ENCODE peak calls at places on chromosomes 12 and 14, in four cellular contexts. Q is A549, X is astrocyte, W is lower leg skin. I is an unnamed sample.

GRCh38 chr14:60632777-60633176 is 16.5 kb downstream of the SIX1 start:
- DNase-seq in W (no peak), X (no peak), Q (no peak), I (no peak)

GRCh38 chr12:40921563-40922163 is 229.4 kb downstream of the CNTN1 start:
- DNase-seq in W (no peak), X (no peak), Q (peak), I (no peak)

GRCh38 chr14:103662591-103662990 is 33.6 kb downstream of the KLC1 start:
- DNase-seq in Q (no peak), W (no peak), X (no peak), I (no peak)

GRCh38 chr12:108772896-108773797 is 41.8 kb upstream of the CORO1C start:
- DNase-seq in W (no peak), Q (no peak), X (no peak), I (no peak)

GRCh38 chr14:50335989-50336391 is 23.9 kb downstream of the DMAC2L start:
- DNase-seq in W (no peak), X (peak), Q (no peak), I (no peak)

GRCh38 chr12:117012189-117012805 is 86.9 kb downstream of the TESC start:
- DNase-seq in X (peak), W (no peak), Q (no peak), I (no peak)

GRCh38 chr12:117360222-117360550 is 1.2 kb downstream of the NOS1 start:
- DNase-seq in X (no peak), W (no peak), Q (no peak), I (no peak)

GRCh38 chr12:131242741-131243496 is 289.2 kb downstream of the ADGRD1 start:
- DNase-seq in W (no peak), Q (peak), X (no peak), I (peak)

GRCh38 chr14:64760146-64760755 is 56.0 kb downstream of the PLEKHG3 start:
- DNase-seq in W (no peak), X (peak), Q (peak), I (no peak)

GRCh38 chr12:19847294-19848059 is 408.2 kb downstream of the AEBP2 start:
- DNase-seq in Q (no peak), X (peak), W (no peak), I (no peak)

DNA sequence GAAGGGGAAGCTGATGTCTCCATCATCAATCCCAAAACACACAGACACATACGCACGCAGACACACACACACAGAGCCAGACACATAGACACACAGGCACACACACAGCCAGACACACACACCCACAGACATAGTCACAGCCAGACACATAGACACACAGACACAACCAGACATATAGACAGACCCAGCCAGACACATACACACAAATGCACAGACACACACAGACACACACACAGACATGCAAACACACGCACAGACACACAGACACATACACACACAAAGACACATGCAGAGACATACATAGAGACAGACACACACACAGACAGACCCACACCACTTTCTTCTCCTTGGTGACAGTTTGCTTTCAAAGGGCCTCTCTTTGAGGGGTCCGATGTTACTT is 6.3 kb downstream of the CCDC197 start:
- DNase-seq in X (no peak), Q (no peak), W (no peak), I (no peak)
- H3K4me3 ChIP-seq in X (no peak), Q (no peak), W (no peak), I (no peak)

GRCh38 chr14:70468731-70469130 is 16.8 kb downstream of the ADAM21 start:
- DNase-seq in Q (no peak), X (no peak), W (no peak), I (no peak)
- TF ChIP-seq CTCF in Q (no peak), X (no peak), W (no peak), I (no peak)

GRCh38 chr12:6945613-6946012 is 1.8 kb downstream of the C12orf57 start:
- DNase-seq in Q (no peak), X (no peak), W (no peak), I (no peak)
- H3K4me3 ChIP-seq in Q (peak), X (no peak), W (no peak), I (peak)

DNA sequence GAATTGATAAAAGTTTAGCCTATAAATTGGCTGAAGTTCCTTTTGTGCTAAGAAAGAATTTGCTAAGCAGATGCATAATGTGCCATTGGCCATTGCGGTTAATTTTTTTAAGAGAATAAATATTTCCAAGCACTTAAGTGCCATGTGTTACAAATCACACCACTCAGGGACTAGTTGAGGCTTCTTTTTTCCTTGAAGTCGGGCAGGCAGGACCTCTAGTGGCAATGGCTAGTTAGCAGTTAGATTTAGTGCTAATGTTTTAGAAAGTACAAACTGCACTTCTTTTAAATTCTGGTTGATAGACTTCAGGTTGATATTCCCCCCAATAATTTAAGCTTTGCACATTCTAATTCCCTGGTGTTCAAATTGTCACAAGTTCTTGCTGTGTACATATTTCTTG is 294.3 kb downstream of the APAF1 start:
- DNase-seq in Q (peak), X (peak), W (no peak), I (no peak)
- TF ChIP-seq CTCF in Q (peak), X (peak), W (no peak), I (peak)

GRCh38 chr12:1470051-1470450 is 124.3 kb downstream of the FBXL14 start:
- DNase-seq in Q (no peak), X (no peak), W (no peak), I (no peak)

GRCh38 chr12:1473418-1473817 is 121.0 kb downstream of the FBXL14 start:
- DNase-seq in W (no peak), Q (no peak), X (peak), I (no peak)

GRCh38 chr12:1471224-1471623 is 123.2 kb downstream of the FBXL14 start:
- DNase-seq in X (peak), Q (no peak), W (no peak), I (no peak)

GRCh38 chr12:1474059-1474537 is 120.3 kb downstream of the FBXL14 start:
- DNase-seq in Q (peak), W (no peak), X (peak), I (no peak)

DNA sequence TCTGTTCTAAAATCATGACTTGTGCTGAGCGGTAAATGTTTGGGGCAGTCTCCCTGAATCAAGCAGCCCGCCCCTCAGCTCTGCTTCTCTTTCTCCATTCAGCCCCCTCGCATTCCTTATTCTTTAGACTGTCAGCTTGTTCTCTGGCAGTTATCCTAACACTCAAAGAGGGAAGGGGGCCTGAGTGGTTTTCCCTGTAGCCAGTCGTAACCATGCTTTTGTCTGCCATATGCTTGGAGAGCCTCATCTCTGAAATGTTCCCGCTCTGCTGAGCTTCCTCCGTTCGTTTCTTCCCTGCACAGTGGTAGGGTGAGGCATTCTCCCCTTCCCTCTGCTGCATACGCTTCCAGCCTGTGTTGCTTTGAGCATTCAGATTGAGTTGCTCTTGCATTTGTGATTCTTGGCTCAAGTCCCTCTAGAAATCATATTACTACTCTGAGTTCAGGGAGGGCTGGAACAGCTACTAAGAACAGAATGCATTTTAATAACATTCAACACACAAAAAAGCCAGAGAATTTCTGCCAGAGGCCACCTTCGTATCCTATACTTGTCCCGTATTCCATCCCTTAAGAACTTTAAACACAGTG is 119.7 kb downstream of the FBXL14 start:
- DNase-seq in X (peak), W (no peak), Q (no peak), I (no peak)
- H3K4me3 ChIP-seq in X (peak), W (no peak), Q (no peak), I (no peak)

GRCh38 chr12:70576341-70577282 is 60.6 kb downstream of the PTPRB start:
- DNase-seq in Q (peak), W (no peak), X (peak), I (peak)

GRCh38 chr12:70581199-70581598 is 56.0 kb downstream of the PTPRB start:
- DNase-seq in W (no peak), X (no peak), Q (no peak), I (no peak)

GRCh38 chr12:70583251-70583650 is 54.0 kb downstream of the PTPRB start:
- DNase-seq in Q (no peak), W (no peak), X (no peak), I (no peak)

GRCh38 chr12:70571705-70572269 is 65.4 kb downstream of the PTPRB start:
- DNase-seq in Q (no peak), W (no peak), X (no peak), I (no peak)

GRCh38 chr12:70577283-70577634 is 60.0 kb downstream of the PTPRB start:
- DNase-seq in Q (no peak), X (no peak), W (no peak), I (no peak)
- TF ChIP-seq CTCF in Q (no peak), X (no peak), W (no peak), I (no peak)

GRCh38 chr14:86761611-86762010 is 1231.4 kb downstream of the GALC start:
- DNase-seq in Q (no peak), W (no peak), X (no peak), I (no peak)
- H3K4me3 ChIP-seq in Q (no peak), W (no peak), X (no peak), I (no peak)

GRCh38 chr12:6829532-6830220 is 1.5 kb downstream of the P3H3 start:
- DNase-seq in Q (peak), W (no peak), X (peak), I (no peak)
- TF ChIP-seq CTCF in Q (no peak), W (no peak), X (peak), I (no peak)

DNA sequence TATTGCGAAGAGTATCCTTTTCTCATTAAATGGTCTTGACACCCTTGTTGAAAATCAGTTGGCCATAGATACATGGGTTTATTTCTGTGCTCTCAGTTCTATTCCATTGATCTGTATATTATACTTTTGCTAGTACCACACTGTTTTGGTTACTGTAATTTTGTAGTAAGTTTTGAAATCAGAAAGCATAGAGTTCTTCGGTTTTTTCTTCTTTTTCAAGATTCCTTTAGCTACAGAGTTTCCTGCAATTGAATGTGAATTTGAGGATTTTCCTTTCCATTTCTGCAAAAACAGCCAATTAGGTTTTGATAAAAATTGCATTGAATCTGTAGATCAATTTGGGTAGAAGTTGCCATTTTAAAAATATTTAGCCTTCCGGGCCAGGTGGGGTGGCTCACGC is 60.2 kb downstream of the ARHGAP5 start:
- DNase-seq in W (no peak), Q (no peak), X (no peak), I (no peak)
- H3K4me3 ChIP-seq in W (no peak), Q (no peak), X (no peak), I (no peak)

I was measured in LNCaP clone FGC.